ENCODE peak calls at places on chromosomes 11 and 22, in six cellular contexts. V is NCI-H774; I is activated CD8-positive, alpha-beta memory T cell treated with anti-CD3 and anti-CD28 coated beads for 24 hours; D is HuH-7.5; Y is activated naive CD4-positive, alpha-beta T cell treated with anti-CD3 and anti-CD28 coated beads, Interleukin-2, amount 50 U/mL, for 72 hours; O is MV-4-11. M is an unnamed sample.

GRCh38 chr11:2804701-2805387 is 80.7 kb downstream of the CDKN1C start:
- DNase-seq in I (no peak), Y (peak; percentile 50), V (no peak), D (no peak), O (no peak), M (no peak)

GRCh38 chr22:22094921-22095320 is 112.3 kb upstream of the TOP3B start:
- DNase-seq in O (no peak), D (no peak), Y (no peak), V (no peak), I (no peak), M (no peak)

GRCh38 chr22:35517769-35518530 is 22.7 kb upstream of the RASD2 start:
- DNase-seq in Y (no peak), D (no peak), O (no peak), I (no peak), V (no peak), M (no peak)

GRCh38 chr11:63177872-63178271 is 33.9 kb upstream of the SLC22A24 start:
- DNase-seq in I (no peak), D (no peak), O (no peak), V (no peak), Y (no peak), M (no peak)

GRCh38 chr11:5204787-5205186 is 4.3 kb upstream of the OR51V1 start:
- DNase-seq in D (peak; percentile 10), I (no peak), Y (no peak), O (peak; percentile 26), V (peak; percentile 3), M (no peak)

GRCh38 chr11:33135216-33135615 is 26.1 kb downstream of the CSTF3 start:
- DNase-seq in Y (no peak), O (no peak), D (no peak), V (no peak), I (no peak), M (no peak)

GRCh38 chr11:31870609-31871309 is 59.6 kb upstream of the PAX6 start:
- DNase-seq in V (peak; percentile 13), Y (no peak), I (peak; percentile 60), O (no peak), D (peak; percentile 50), M (no peak)

GRCh38 chr11:128421577-128421976 is 165.8 kb downstream of the ETS1 start:
- DNase-seq in O (no peak), D (no peak), I (no peak), Y (no peak), V (no peak), M (no peak)

GRCh38 chr11:64864135-64864472 is 14.3 kb downstream of the EHD1 start:
- DNase-seq in D (no peak), Y (no peak), O (no peak), V (no peak), I (no peak), M (no peak)

GRCh38 chr11:2548596-2548995 is 103.8 kb downstream of the KCNQ1 start:
- DNase-seq in I (no peak), O (no peak), D (no peak), V (no peak), Y (no peak), M (no peak)

GRCh38 chr22:42805998-42806481 is 51.0 kb downstream of the ARFGAP3 start:
- DNase-seq in V (no peak), O (no peak), I (peak; percentile 15), Y (no peak), D (no peak), M (no peak)

GRCh38 chr11:72777755-72778278 is 16.0 kb downstream of the STARD10 start:
- DNase-seq in D (peak; percentile 66), V (no peak), O (no peak), Y (no peak), I (no peak), M (no peak)

GRCh38 chr11:67433536-67434394 is 3.7 kb downstream of the PTPRCAP start:
- DNase-seq in O (no peak), V (no peak), Y (no peak), D (no peak), I (peak; percentile 78), M (no peak)

GRCh38 chr11:130999992-131000770 is 83.9 kb upstream of the SNX19 start:
- DNase-seq in D (no peak), Y (no peak), O (no peak), V (no peak), I (no peak), M (no peak)

GRCh38 chr11:35006389-35007128 is 90.1 kb downstream of the PDHX start:
- DNase-seq in O (peak; percentile 99), D (no peak), I (peak; percentile 68), Y (no peak), V (no peak), M (no peak)

GRCh38 chr22:30985561-30986208 is 16.6 kb downstream of the TUG1 start:
- DNase-seq in Y (no peak), I (no peak), O (no peak), V (peak; percentile 30), D (no peak), M (no peak)